ENCODE peak calls at places on chromosomes 6 and 20, in ten cellular contexts. K is CD4-positive, CD25-positive, alpha-beta regulatory T cell; S is keratinocyte; Q is uterus; R is breast epithelium; P is GM23248; M is H9; F is SK-N-SH; Z is heart left ventricle; X is A549. N is an unnamed sample.

GRCh38 chr6:75932067-75932466 is 140.4 kb downstream of the IMPG1 start:
- DNase-seq in K (no peak), S (no peak), Q (no peak), R (no peak), P (peak), M (peak), F (peak), Z (peak), X (no peak), N (peak)

GRCh38 chr20:38617011-38617829 is 15.6 kb downstream of the ARHGAP40 start:
- DNase-seq in K (no peak), S (no peak), Q (no peak), R (peak), P (peak), M (peak), F (no peak), Z (no peak), X (peak), N (no peak)

GRCh38 chr6:41027799-41028617 is 11.0 kb downstream of the UNC5CL start:
- DNase-seq in K (peak), S (no peak), Q (peak), R (peak), P (peak), M (peak), F (peak), Z (peak), X (peak), N (peak)

GRCh38 chr20:36462440-36463211 is 78.7 kb upstream of the MYL9 start:
- DNase-seq in K (no peak), S (no peak), Q (peak), R (no peak), P (peak), M (no peak), F (peak), Z (peak), X (no peak), N (no peak)

GRCh38 chr20:34082232-34082887 is 29.7 kb downstream of the EIF2S2 start:
- DNase-seq in K (no peak), S (no peak), Q (no peak), R (no peak), P (no peak), M (no peak), F (no peak), Z (no peak), X (no peak), N (no peak)

GRCh38 chr6:113352029-113352801 is 504.9 kb upstream of the MARCKS start:
- DNase-seq in K (no peak), S (peak), Q (no peak), R (no peak), P (peak), M (no peak), F (no peak), Z (no peak), X (peak), N (no peak)

GRCh38 chr20:16664031-16664430 is 65.8 kb upstream of the SNRPB2 start:
- DNase-seq in K (no peak), S (no peak), Q (no peak), R (no peak), P (no peak), M (no peak), F (no peak), Z (no peak), X (no peak), N (no peak)

GRCh38 chr20:54062812-54063280 is 7.5 kb downstream of the BCAS1 start:
- DNase-seq in K (peak), S (no peak), Q (no peak), R (no peak), P (peak), M (no peak), F (peak), Z (no peak), X (peak), N (no peak)

GRCh38 chr20:6651016-6651415 is 116.5 kb upstream of the BMP2 start:
- DNase-seq in K (no peak), S (peak), Q (peak), R (no peak), P (peak), M (no peak), F (no peak), Z (no peak), X (no peak), N (no peak)

GRCh38 chr6:28948782-28949486 is 25.1 kb upstream of the TRIM27 start:
- DNase-seq in K (no peak), S (no peak), Q (no peak), R (no peak), P (no peak), M (no peak), F (no peak), Z (no peak), X (no peak), N (no peak)

GRCh38 chr6:144315981-144316865 is 31.1 kb downstream of the UTRN start:
- DNase-seq in K (no peak), S (no peak), Q (no peak), R (no peak), P (no peak), M (no peak), F (no peak), Z (no peak), X (no peak), N (no peak)

GRCh38 chr6:136550330-136551071 is at the start of gene MAP7:
- DNase-seq in K (peak), S (no peak), Q (peak), R (peak), P (peak), M (peak), F (peak), Z (peak), X (peak), N (no peak)

GRCh38 chr6:32840604-32841246 is 2.2 kb upstream of the TAP2 start:
- DNase-seq in K (peak), S (no peak), Q (no peak), R (no peak), P (no peak), M (no peak), F (no peak), Z (no peak), X (no peak), N (no peak)

GRCh38 chr20:50561379-50562078 is 51.3 kb downstream of the PTPN1 start:
- DNase-seq in K (peak), S (peak), Q (peak), R (no peak), P (peak), M (no peak), F (no peak), Z (no peak), X (peak), N (no peak)

GRCh38 chr6:15879372-15880261 is 216.8 kb upstream of the DTNBP1 start:
- DNase-seq in K (peak), S (no peak), Q (peak), R (no peak), P (peak), M (no peak), F (peak), Z (peak), X (no peak), N (no peak)

GRCh38 chr6:20811112-20811746 is 277.0 kb downstream of the CDKAL1 start:
- DNase-seq in K (no peak), S (peak), Q (no peak), R (no peak), P (peak), M (peak), F (no peak), Z (no peak), X (peak), N (no peak)

GRCh38 chr6:131868836-131869235 is 61.0 kb downstream of the ENPP1 start:
- DNase-seq in K (no peak), S (no peak), Q (no peak), R (no peak), P (no peak), M (no peak), F (no peak), Z (no peak), X (no peak), N (no peak)

GRCh38 chr6:69863766-69864165 is 2.6 kb upstream of the COL19A1 start:
- DNase-seq in K (no peak), S (no peak), Q (no peak), R (no peak), P (no peak), M (no peak), F (no peak), Z (no peak), X (no peak), N (no peak)

GRCh38 chr20:24783631-24784492 is 165.2 kb upstream of the CST7 start:
- DNase-seq in K (peak), S (no peak), Q (no peak), R (no peak), P (no peak), M (peak), F (no peak), Z (no peak), X (no peak), N (no peak)

GRCh38 chr6:30508890-30509736 is 19.8 kb downstream of the HLA-E start:
- DNase-seq in K (peak), S (no peak), Q (no peak), R (no peak), P (peak), M (no peak), F (no peak), Z (no peak), X (no peak), N (no peak)

GRCh38 chr20:41205313-41205712 is 68.0 kb downstream of the PLCG1 start:
- DNase-seq in K (no peak), S (no peak), Q (no peak), R (no peak), P (no peak), M (no peak), F (no peak), Z (no peak), X (no peak), N (peak)
- H3K27ac ChIP-seq in K (no peak), S (no peak), Q (no peak), R (peak), P (no peak), M (no peak), F (no peak), Z (peak), X (no peak), N (peak)

GRCh38 chr6:94272327-94272726 is 853.0 kb upstream of the EPHA7 start:
- DNase-seq in K (no peak), S (no peak), Q (no peak), R (no peak), P (no peak), M (no peak), F (no peak), Z (no peak), X (no peak), N (no peak)

GRCh38 chr6:94278146-94278545 is 858.8 kb upstream of the EPHA7 start:
- DNase-seq in K (no peak), S (no peak), Q (no peak), R (no peak), P (no peak), M (no peak), F (no peak), Z (no peak), X (no peak), N (no peak)
- H3K27ac ChIP-seq in K (no peak), S (no peak), Q (no peak), R (no peak), P (no peak), M (no peak), F (no peak), Z (no peak), X (no peak), N (no peak)

DNA sequence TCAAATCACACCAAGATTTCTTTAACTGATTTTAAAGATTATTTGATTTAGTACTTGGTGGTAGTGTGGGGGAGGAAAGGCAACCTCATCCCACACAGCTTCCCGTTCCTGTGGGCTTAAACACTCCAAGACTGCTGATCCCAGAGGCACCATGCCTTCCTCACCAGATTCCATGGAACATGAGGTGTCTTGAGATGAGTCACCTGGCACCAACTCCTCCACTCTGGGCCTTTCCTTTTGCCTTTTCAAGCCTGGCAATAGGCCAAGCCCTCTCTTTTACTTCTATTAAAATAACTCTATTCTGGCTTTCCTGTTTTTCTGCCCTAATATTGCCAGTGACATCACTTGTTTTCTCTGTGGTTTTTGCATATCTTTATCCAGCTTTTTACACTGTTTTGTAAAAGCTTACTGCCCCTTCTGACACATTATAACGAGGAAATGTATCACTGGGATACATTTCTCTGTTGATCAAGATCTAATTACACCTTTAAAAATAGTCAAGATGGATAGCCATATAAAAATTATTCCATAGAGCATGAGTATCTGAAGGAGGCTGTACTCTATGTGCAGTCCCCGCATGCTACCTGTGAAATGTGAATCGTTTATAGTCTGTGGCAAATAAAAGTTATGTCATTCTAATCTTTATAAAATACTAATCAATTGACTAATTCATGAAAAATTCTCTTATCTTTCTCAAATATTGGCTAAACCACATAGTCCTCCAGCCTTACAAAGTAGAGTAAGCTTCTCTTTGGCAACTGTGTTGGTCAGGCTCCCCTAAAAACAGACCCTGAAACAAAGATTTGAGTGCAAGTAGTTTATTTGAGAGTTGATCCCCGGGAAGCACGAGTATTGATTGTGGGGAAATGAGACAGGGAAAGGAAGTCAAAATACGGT is 257.8 kb upstream of the KCNQ5 start:
- DNase-seq in K (no peak), S (peak), Q (no peak), R (no peak), P (peak), M (no peak), F (no peak), Z (no peak), X (no peak), N (peak)
- H3K27ac ChIP-seq in K (no peak), S (peak), Q (no peak), R (no peak), P (peak), M (no peak), F (peak), Z (no peak), X (no peak), N (no peak)

GRCh38 chr6:106256201-106256968 is 69.2 kb downstream of the ATG5 start:
- DNase-seq in K (no peak), S (no peak), Q (no peak), R (no peak), P (peak), M (no peak), F (peak), Z (no peak), X (no peak), N (no peak)
- H3K27ac ChIP-seq in K (no peak), S (no peak), Q (no peak), R (no peak), P (peak), M (no peak), F (peak), Z (no peak), X (peak), N (no peak)

GRCh38 chr6:26187292-26187691 is 100.1 kb downstream of the HFE start:
- DNase-seq in K (no peak), S (no peak), Q (no peak), R (no peak), P (no peak), M (no peak), F (no peak), Z (no peak), X (no peak), N (no peak)
- H3K27ac ChIP-seq in K (no peak), S (no peak), Q (no peak), R (no peak), P (no peak), M (peak), F (peak), Z (no peak), X (peak), N (no peak)

GRCh38 chr20:32281711-32282110 is 4.3 kb downstream of the KIF3B start:
- DNase-seq in K (no peak), S (no peak), Q (no peak), R (no peak), P (no peak), M (no peak), F (no peak), Z (no peak), X (no peak), N (no peak)

GRCh38 chr20:32278199-32278643 is 770 bp downstream of the KIF3B start:
- DNase-seq in K (peak), S (no peak), Q (no peak), R (no peak), P (peak), M (no peak), F (no peak), Z (no peak), X (no peak), N (no peak)

GRCh38 chr20:32285082-32285620 is 7.7 kb downstream of the KIF3B start:
- DNase-seq in K (peak), S (no peak), Q (no peak), R (no peak), P (no peak), M (no peak), F (no peak), Z (no peak), X (no peak), N (no peak)

GRCh38 chr20:32285621-32286334 is 8.3 kb downstream of the KIF3B start:
- DNase-seq in K (peak), S (no peak), Q (no peak), R (no peak), P (peak), M (no peak), F (no peak), Z (peak), X (no peak), N (no peak)

DNA sequence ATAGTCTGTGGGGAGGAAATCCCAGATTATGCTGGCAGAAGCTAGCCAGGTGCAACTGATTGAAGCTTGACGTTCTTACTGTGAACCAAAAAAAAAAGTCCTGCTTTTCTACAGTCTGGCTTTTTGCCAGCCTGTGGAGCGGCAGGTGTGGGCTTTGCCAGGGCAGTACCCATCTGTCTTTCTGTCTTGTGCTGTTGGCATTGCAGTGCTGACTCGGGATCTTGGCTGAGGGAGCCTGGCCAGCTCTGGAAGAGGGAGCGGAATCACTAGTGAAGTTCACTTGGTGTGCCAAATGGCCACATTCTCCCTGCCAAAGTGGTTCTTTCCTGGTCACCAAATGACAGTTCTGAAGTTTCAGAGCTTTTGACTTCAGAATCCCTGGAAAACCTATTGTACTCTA is 5.0 kb downstream of the KIF3B start:
- DNase-seq in K (no peak), S (no peak), Q (no peak), R (no peak), P (no peak), M (no peak), F (no peak), Z (peak), X (no peak), N (no peak)
- H3K27ac ChIP-seq in K (peak), S (no peak), Q (no peak), R (no peak), P (no peak), M (no peak), F (no peak), Z (peak), X (no peak), N (no peak)

N was measured in caudate nucleus.